ENCODE peak calls at places on chromosomes 4 and X, in nine cellular contexts. W is stomach, L is right lobe of liver, V is GM12878, R is spleen, M is heart left ventricle, E is sigmoid colon, D is adrenal gland, J is HCT116. O is an unnamed sample.

GRCh38 chr4:155805016-155805415 is 46.2 kb downstream of the GUCY1B1 start:
- DNase-seq in D (no peak), W (no peak), R (no peak), V (no peak), E (no peak), M (no peak), J (no peak), L (no peak), O (no peak)

GRCh38 chr4:75557696-75558095 is 1.8 kb downstream of the ODAPH start:
- DNase-seq in M (no peak), L (no peak), E (no peak), D (no peak), V (no peak), J (no peak), W (no peak), R (no peak), O (no peak)

GRCh38 chr4:145498430-145498829 is 16.8 kb downstream of the SMAD1 start:
- DNase-seq in J (no peak), E (no peak), D (no peak), R (no peak), L (no peak), M (no peak), V (no peak), W (no peak), O (no peak)

GRCh38 chr4:100206850-100207249 is 16.6 kb upstream of the DDIT4L start:
- DNase-seq in W (no peak), L (no peak), M (no peak), V (no peak), R (no peak), D (no peak), J (no peak), E (no peak), O (no peak)

GRCh38 chr4:132642196-132642817 is 506.8 kb upstream of the PCDH10 start:
- DNase-seq in J (peak), V (peak), R (no peak), L (no peak), M (no peak), W (no peak), E (no peak), D (peak), O (no peak)

GRCh38 chr4:819401-820229 is 6.3 kb downstream of the CPLX1 start:
- DNase-seq in E (peak), J (no peak), R (no peak), D (no peak), L (no peak), W (no peak), V (no peak), M (no peak), O (no peak)

GRCh38 chr4:17468638-17469221 is 43.2 kb downstream of the QDPR start:
- DNase-seq in R (no peak), V (no peak), L (no peak), D (peak), J (peak), E (no peak), W (no peak), M (no peak), O (no peak)

GRCh38 chr4:53478671-53479456 is 101.4 kb downstream of the FIP1L1 start:
- DNase-seq in E (no peak), W (no peak), M (no peak), V (no peak), D (peak), J (no peak), R (no peak), L (no peak), O (no peak)

GRCh38 chr4:67126115-67126514 is 419.2 kb downstream of the CENPC start:
- DNase-seq in V (no peak), R (no peak), J (no peak), E (no peak), L (no peak), D (no peak), M (no peak), W (no peak), O (no peak)

GRCh38 chr4:177699365-177700213 is 257.4 kb upstream of the AGA start:
- DNase-seq in E (no peak), W (no peak), L (no peak), V (no peak), J (no peak), R (no peak), M (no peak), D (no peak), O (no peak)

DNA sequence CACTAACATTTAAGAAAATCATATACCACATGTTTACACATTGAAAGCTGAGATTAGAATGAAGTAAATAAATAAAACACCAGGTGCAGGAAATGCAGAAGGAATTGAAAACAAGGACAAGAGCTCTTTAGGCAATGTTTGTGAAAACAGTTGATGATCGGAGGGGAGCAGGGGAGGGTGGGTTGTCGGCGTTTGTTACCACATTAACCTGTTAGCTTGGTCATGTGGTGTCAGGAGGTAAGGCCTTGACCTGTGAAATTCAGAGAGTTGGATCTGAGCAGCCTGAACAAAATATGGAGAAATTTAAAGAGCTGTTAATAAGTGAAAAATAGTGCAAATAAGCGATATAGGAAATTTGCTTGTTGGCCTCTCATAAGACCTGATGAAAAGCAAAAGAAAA is 759.9 kb downstream of the PDHA2 start:
- DNase-seq in J (no peak), L (no peak), W (no peak), M (no peak), E (no peak), D (no peak), V (no peak), R (no peak), O (no peak)
- H3K27ac ChIP-seq in J (no peak), L (no peak), W (no peak), M (no peak), E (no peak), D (no peak), V (no peak), R (no peak), O (no peak)

GRCh38 chr4:143336828-143337599 is at the start of gene GAB1:
- DNase-seq in M (peak), R (peak), D (peak), W (peak), E (peak), V (no peak), L (peak), J (no peak), O (no peak)
- TF ChIP-seq POLR2A in M (no peak), R (no peak), D (peak), W (no peak), E (peak), V (peak), L (peak), J (no peak), O (peak)

GRCh38 chrX:151970661-151971060 is 3.8 kb downstream of the GABRE start:
- DNase-seq in E (peak), W (peak), L (peak), D (peak), V (no peak), M (peak), R (no peak), J (no peak), O (no peak)
- H3K27ac ChIP-seq in E (peak), W (peak), L (no peak), D (no peak), V (no peak), M (peak), R (no peak), J (no peak), O (no peak)

DNA sequence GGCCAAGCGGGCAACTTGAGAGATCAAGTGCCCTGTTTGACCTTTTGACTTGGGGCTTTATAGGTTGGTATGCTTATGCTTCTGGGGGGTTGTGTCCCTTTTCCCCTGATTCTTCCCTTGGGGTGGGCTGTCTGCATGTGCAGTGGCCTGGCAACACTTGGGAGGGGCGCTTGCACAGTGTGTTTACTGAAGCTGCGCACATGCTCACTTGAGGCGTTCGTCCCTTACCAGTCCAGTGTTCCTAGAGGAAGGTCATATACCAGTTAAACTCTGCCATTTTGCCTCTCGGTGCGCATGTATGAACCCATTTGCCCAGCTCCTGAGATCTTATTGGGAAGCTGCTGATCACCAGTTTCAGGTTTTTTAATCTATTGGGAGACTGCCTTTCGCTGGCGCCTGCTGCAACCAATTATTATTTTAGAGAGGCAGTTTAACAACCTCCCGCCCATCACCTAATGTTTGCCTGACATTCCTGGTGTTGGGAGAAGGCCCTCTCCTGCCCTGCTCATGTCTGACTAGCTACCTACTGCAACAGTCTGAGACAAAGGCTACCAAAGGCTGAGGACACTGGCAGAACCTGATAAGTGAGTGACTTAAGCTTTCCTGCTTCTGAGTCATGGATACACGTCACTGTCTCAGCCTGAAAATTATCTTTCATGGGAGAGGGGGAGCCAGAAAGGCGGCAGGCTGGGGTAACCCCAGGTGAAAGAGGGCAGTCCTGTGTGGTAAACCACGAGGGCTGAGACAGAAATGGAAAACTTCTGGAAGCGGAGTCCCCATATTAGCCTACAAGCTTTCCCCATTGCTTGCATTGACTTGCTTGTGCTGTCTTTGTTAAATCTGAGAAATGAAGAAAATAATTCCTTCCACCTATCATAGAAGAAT is 97.6 kb downstream of the CPE start:
- DNase-seq in M (no peak), R (no peak), L (no peak), V (no peak), D (peak), J (peak), E (no peak), W (no peak), O (no peak)
- TF ChIP-seq POLR2A in M (no peak), R (no peak), L (no peak), V (no peak), D (no peak), J (no peak), E (no peak), W (no peak), O (no peak)

DNA sequence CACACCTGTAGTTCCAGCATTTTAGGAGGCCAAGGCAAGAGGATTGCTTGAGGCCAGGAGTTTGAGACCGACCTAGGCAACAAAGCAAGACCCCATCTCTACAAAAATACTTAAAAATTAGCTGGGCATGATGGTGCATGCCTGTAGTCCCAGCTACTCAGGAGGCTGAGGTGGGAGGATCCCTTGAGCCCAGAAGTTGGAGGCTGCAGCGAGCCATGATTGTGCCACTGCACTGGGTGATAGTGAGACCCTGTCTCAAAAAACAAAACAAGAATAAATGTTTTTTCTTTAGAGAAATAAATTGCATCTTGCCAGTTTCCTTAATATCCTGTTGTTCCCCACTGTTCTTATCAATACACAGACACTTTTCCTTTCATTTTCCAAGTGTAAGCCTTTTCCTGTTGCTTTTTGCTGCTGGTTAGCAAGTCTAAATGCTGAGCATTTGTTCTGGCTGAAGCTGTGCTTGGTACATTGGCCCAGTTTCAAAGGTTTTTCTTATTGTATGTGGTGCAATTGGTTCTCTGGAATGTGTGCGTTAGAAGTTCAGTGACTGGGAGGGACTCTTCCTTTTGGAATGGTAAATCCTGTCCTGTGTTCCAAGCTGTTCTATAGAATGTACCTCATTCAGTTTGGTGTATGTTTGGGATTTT is 98.2 kb downstream of the AFF1 start:
- DNase-seq in D (peak), L (no peak), W (no peak), E (no peak), M (no peak), R (no peak), V (no peak), J (no peak), O (peak)
- H3K27ac ChIP-seq in D (peak), L (peak), W (peak), E (peak), M (peak), R (peak), V (peak), J (no peak), O (peak)

O was measured in esophagus muscularis mucosa.